ENCODE peak calls at places on chromosomes 3 and 15, in four cellular contexts. H is K562, V is H1, M is GM12878. Y is an unnamed sample.

GRCh38 chr3:156723182-156723619 is 48.8 kb downstream of the TIPARP start:
- DNase-seq in M (no peak), V (no peak), H (no peak), Y (no peak)

GRCh38 chr15:40928975-40929729 is at the start of gene DLL4:
- DNase-seq in H (peak), V (no peak), M (no peak), Y (peak)

GRCh38 chr3:177818712-177819111 is 621.4 kb upstream of the TBL1XR1 start:
- DNase-seq in V (no peak), H (no peak), M (no peak), Y (no peak)

GRCh38 chr15:80898040-80898439 is 91.6 kb downstream of the MESD start:
- DNase-seq in M (no peak), H (no peak), V (no peak), Y (no peak)

GRCh38 chr15:59946084-59946483 is 58.0 kb upstream of the FOXB1 start:
- DNase-seq in H (no peak), V (no peak), M (no peak), Y (no peak)

GRCh38 chr3:66115858-66116654 is 77.3 kb upstream of the MAGI1 start:
- DNase-seq in V (peak), M (no peak), H (no peak), Y (peak)

GRCh38 chr3:8822141-8822540 is 52.7 kb upstream of the OXTR start:
- DNase-seq in M (no peak), H (no peak), V (no peak), Y (no peak)

GRCh38 chr3:194816748-194817591 is 131.3 kb downstream of the FAM43A start:
- DNase-seq in M (no peak), V (no peak), H (no peak), Y (no peak)

GRCh38 chr3:83039422-83039821 is 1278.0 kb upstream of the GBE1 start:
- DNase-seq in V (no peak), H (no peak), M (no peak), Y (no peak)

GRCh38 chr3:27166888-27167287 is 202.3 kb downstream of the NEK10 start:
- DNase-seq in V (no peak), H (no peak), M (no peak), Y (peak)

GRCh38 chr15:95169701-95170459 is 938.5 kb downstream of the MCTP2 start:
- DNase-seq in H (no peak), M (no peak), V (no peak), Y (no peak)

GRCh38 chr15:100759698-100760356 is 119.8 kb upstream of the ALDH1A3 start:
- DNase-seq in H (no peak), M (no peak), V (no peak), Y (peak)

GRCh38 chr3:134477938-134478337 is 7.8 kb downstream of the ANAPC13 start:
- DNase-seq in H (no peak), V (no peak), M (no peak), Y (no peak)

GRCh38 chr3:42762046-42762724 is 10.9 kb downstream of the CCDC13 start:
- DNase-seq in H (no peak), M (no peak), V (no peak), Y (no peak)

GRCh38 chr3:107106316-107106715 is 270.9 kb upstream of the CCDC54 start:
- DNase-seq in H (no peak), V (no peak), M (no peak), Y (no peak)

GRCh38 chr3:141336672-141337522 is 31.4 kb upstream of the ZBTB38 start:
- DNase-seq in H (no peak), V (no peak), M (peak), Y (no peak)

GRCh38 chr3:20561166-20561565 is 375.2 kb upstream of the SGO1 start:
- DNase-seq in V (no peak), M (no peak), H (no peak), Y (no peak)

GRCh38 chr3:150759319-150759718 is 3.6 kb downstream of the SIAH2 start:
- DNase-seq in V (no peak), M (no peak), H (no peak), Y (no peak)

GRCh38 chr3:102398196-102398595 is 36.6 kb upstream of the ZPLD1 start:
- DNase-seq in H (no peak), V (no peak), M (no peak), Y (no peak)

GRCh38 chr15:100537326-100537725 is 8.6 kb upstream of the CERS3 start:
- DNase-seq in M (peak), V (no peak), H (no peak), Y (no peak)

GRCh38 chr3:55362206-55362960 is 124.7 kb downstream of the WNT5A start:
- DNase-seq in M (no peak), H (no peak), V (no peak), Y (no peak)

GRCh38 chr15:71043373-71043772 is 71.9 kb upstream of the THSD4 start:
- DNase-seq in M (no peak), V (no peak), H (no peak), Y (no peak)

GRCh38 chr15:51318382-51319150 is 19.8 kb downstream of the CYP19A1 start:
- DNase-seq in V (no peak), H (no peak), M (no peak), Y (no peak)

GRCh38 chr15:61841461-61841860 is 218.8 kb downstream of the VPS13C start:
- DNase-seq in M (no peak), H (no peak), V (no peak), Y (no peak)

GRCh38 chr15:78007965-78008886 is 69.3 kb downstream of the TBC1D2B start:
- DNase-seq in M (no peak), H (no peak), V (no peak), Y (no peak)

GRCh38 chr15:60328852-60329443 is 68.8 kb downstream of the ANXA2 start:
- DNase-seq in V (no peak), M (no peak), H (peak), Y (peak)

GRCh38 chr3:159770998-159771397 is 217.6 kb upstream of the IL12A start:
- DNase-seq in V (no peak), M (no peak), H (no peak), Y (no peak)

GRCh38 chr3:108552267-108553159 is 36.7 kb downstream of the CIP2A start:
- DNase-seq in M (no peak), H (no peak), V (no peak), Y (peak)

GRCh38 chr3:42505203-42505848 is 2.9 kb downstream of the VIPR1 start:
- DNase-seq in M (no peak), H (no peak), V (no peak), Y (no peak)

GRCh38 chr3:150786791-150787190 is 23.8 kb upstream of the SIAH2 start:
- DNase-seq in M (no peak), V (no peak), H (peak), Y (no peak)

GRCh38 chr3:2655229-2655701 is 454.9 kb downstream of the IL5RA start:
- DNase-seq in M (peak), V (no peak), H (no peak), Y (no peak)

DNA sequence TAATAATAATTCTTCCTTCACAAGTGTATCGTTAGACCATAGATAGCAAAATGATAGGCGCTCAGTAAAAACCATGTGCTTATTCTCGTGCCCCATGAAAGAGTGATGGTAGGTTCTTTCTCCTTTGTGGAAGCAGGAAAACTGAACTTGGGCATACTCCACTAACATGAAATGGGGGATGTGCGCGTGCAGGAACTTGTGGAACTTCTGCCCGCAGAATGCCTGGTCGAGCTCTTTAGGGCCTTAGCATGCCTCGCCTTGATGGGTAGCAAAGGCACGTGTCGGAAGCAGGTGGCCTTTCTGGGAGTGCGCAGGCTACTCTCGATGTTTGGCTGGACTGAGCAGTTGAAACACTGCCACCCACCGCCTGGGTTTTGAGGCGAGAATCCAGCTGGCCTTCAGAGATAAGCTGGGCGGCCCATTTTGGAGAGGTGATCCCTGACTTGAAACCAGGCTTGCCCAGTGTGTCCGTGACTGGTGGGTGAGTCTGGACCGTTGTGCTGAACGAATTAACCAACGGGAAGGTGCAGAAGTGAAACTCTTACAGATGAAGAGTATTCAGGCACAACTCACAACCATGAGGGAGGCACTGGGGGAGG is 821 bp downstream of the PCCB start:
- DNase-seq in V (peak), H (peak), M (peak), Y (peak)
- TF ChIP-seq NRF1 in V (no peak), H (peak), M (no peak), Y (peak)

DNA sequence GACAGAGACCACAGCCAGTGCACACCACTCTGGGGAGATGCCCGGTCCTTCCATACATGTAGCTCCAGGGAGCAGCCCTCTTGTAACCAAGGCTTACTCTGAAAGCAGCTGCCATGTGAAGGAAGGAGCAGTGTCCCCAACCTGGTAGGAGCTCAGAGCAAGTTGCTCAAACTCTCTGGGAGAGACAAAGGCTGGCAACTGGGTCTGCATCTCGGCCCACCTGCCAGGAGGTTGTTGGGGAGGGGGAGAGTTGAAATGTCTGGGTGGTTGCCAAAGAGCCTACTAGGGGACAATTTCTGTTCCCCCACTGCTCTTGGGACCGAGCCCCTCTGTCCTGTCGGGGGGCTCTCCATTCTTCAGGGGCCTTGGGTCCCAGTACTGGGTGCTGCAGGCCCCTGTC is 309.9 kb downstream of the TLE3 start:
- DNase-seq in V (no peak), M (no peak), H (no peak), Y (no peak)
- TF ChIP-seq NRF1 in V (no peak), M (no peak), H (no peak), Y (no peak)

GRCh38 chr15:93110502-93111040 is 21.6 kb upstream of the RGMA start:
- DNase-seq in H (no peak), V (no peak), M (no peak), Y (no peak)

GRCh38 chr15:93107646-93108045 is 18.6 kb upstream of the RGMA start:
- DNase-seq in V (no peak), M (no peak), H (no peak), Y (no peak)

GRCh38 chr15:93105510-93105909 is 16.5 kb upstream of the RGMA start:
- DNase-seq in V (no peak), H (no peak), M (no peak), Y (no peak)

GRCh38 chr15:93111451-93111850 is 22.4 kb upstream of the RGMA start:
- DNase-seq in M (no peak), H (no peak), V (no peak), Y (no peak)

DNA sequence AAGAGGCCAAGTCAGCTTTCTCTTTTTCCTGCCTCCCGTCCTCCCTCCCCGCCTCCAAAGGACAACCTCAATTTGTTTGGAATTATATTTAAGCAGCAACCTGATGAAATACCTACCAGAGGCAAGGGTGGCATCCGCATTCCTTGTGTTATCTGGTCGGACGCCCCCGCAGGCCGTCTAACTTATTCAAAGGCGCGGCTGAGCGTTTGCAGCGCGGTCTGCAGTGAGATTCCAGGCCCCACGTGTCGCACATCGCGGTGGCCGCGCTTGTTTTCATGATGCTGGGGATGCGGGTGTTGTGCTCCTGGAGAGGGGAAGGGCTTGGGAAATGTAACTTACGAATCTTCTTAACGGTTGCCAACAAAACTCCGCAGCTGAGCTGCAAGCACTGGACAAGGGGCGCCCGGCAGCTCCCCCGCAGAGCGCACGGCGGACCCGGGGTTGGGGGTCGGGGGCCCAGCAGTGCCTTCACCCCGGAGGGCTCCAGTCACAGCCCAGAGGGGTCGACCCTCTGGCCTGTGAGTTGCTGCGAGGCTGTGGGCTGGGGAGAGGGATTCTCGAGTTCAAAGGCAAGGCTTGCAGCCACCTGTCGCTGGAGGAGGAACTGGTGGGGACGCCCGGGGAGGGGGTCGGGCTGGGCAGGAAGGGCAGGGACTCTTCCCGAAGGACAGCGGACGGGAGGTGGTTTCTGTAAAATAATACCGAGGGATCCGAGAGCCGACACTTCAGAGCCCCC is 20.5 kb upstream of the RGMA start:
- DNase-seq in M (no peak), H (no peak), V (no peak), Y (no peak)
- TF ChIP-seq NRF1 in M (no peak), H (no peak), V (no peak), Y (no peak)

DNA sequence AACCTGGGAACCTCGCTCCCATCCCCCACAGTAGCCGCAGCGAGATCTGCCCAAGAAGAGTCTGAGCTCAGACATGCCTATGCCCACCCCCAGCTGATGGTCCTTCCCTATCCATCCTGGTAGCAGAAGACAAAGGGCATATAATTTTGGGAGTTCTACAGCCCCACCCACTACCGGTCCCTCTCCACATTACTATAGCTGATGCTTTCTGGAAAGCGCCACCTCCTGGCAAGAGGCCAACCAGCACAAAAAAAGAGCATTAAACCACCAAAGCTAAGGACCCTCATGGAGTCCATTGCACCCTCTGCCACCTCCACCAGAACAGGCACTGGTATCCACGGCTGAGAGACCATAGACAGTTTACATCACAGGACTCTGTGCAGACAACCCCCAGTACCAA is 168.4 kb downstream of the MEGF11 start:
- DNase-seq in M (no peak), H (no peak), V (no peak), Y (no peak)
- TF ChIP-seq NRF1 in M (no peak), H (no peak), V (no peak), Y (no peak)

DNA sequence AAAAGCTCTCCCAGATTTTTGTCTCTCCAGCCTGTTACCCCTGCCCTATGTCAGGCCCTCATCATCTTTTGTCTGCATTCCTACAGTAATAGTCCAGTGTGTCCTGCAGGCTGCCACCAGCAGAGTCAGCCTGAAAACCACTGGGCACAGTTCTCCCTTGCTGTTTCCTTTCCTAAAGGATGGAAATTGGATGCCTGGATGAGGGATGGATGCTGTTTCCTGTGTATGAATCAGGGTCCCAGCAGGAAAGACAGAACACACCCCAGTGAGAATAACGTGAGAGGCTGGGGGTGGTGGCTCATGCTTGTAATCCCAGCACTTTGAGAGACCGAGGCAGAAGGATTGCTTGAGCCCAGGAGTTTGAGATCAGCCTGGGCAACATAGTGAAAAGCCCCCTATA is 3.3 kb upstream of the SNX33 start:
- DNase-seq in V (no peak), H (no peak), M (no peak), Y (no peak)
- TF ChIP-seq NRF1 in V (no peak), H (no peak), M (no peak), Y (no peak)

DNA sequence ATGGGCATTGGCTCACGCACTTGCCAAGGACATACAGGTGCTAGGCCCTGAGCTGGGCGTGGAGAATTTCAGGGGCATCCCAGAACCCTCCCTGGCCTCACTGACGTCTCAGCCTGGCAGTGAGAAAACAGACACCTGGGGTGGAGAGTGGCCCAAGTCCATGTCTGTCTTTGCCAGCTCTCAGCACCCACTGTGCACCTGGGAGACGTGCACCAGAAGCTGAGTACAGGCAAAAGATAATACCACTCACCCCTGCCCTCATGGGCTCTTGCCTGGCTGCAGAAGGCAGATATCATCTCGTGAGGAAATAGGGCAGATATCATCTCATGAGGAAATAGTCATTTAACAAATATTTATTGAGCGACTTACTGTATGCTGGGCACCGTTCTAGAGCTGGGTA is 8.0 kb downstream of the LOXL1 start:
- DNase-seq in H (no peak), M (no peak), V (no peak), Y (no peak)
- TF ChIP-seq NRF1 in H (no peak), M (no peak), V (no peak), Y (no peak)

Y was measured in SK-N-SH.